ENCODE peak calls at places on chromosomes 11 and 22, in seven cellular contexts. One of them, this sample, is unnamed.

GRCh38 chr11:117618273-117618672 is 178.7 kb downstream of the DSCAML1 start:
- DNase-seq in GM20000: no peak
- DNase-seq in AG10803: no peak
- DNase-seq in thoracic aorta: no peak
- DNase-seq in kidney: no peak
- DNase-seq in neural crest cell: no peak
- DNase-seq in colonic mucosa: no peak
- DNase-seq in this sample: no peak

GRCh38 chr11:84780689-84781293 is 846.4 kb downstream of the DLG2 start:
- DNase-seq in GM20000: no peak
- DNase-seq in AG10803: peak; percentile 34
- DNase-seq in thoracic aorta: no peak
- DNase-seq in kidney: no peak
- DNase-seq in neural crest cell: no peak
- DNase-seq in colonic mucosa: no peak
- DNase-seq in this sample: no peak

GRCh38 chr11:75429902-75430691 is 2.9 kb downstream of the KLHL35 start:
- DNase-seq in GM20000: peak; percentile 89
- DNase-seq in AG10803: peak; percentile 69
- DNase-seq in thoracic aorta: no peak
- DNase-seq in kidney: peak; percentile 85
- DNase-seq in neural crest cell: peak; percentile 48
- DNase-seq in colonic mucosa: peak; percentile 62
- DNase-seq in this sample: no peak

GRCh38 chr11:8604078-8604723 is 10.2 kb upstream of the STK33 start:
- DNase-seq in GM20000: peak; percentile 66
- DNase-seq in AG10803: peak; percentile 100
- DNase-seq in thoracic aorta: peak; percentile 11
- DNase-seq in kidney: no peak
- DNase-seq in neural crest cell: peak; percentile 56
- DNase-seq in colonic mucosa: peak; percentile 69
- DNase-seq in this sample: no peak

GRCh38 chr11:45927332-45927683 is 4.9 kb downstream of the LARGE2 start:
- DNase-seq in GM20000: peak; percentile 5
- DNase-seq in AG10803: no peak
- DNase-seq in thoracic aorta: no peak
- DNase-seq in kidney: peak; percentile 66
- DNase-seq in neural crest cell: no peak
- DNase-seq in colonic mucosa: peak; percentile 16
- DNase-seq in this sample: no peak

GRCh38 chr11:111569476-111569875 is 29.0 kb downstream of the LAYN start:
- DNase-seq in GM20000: no peak
- DNase-seq in AG10803: peak; percentile 68
- DNase-seq in thoracic aorta: no peak
- DNase-seq in kidney: no peak
- DNase-seq in neural crest cell: no peak
- DNase-seq in colonic mucosa: no peak
- DNase-seq in this sample: no peak

GRCh38 chr22:19134874-19135273 is 3.8 kb downstream of the TSSK2 start:
- DNase-seq in GM20000: no peak
- DNase-seq in AG10803: no peak
- DNase-seq in thoracic aorta: no peak
- DNase-seq in kidney: no peak
- DNase-seq in neural crest cell: no peak
- DNase-seq in colonic mucosa: no peak
- DNase-seq in this sample: no peak

GRCh38 chr11:7846003-7846402 is 49.3 kb upstream of the OR5P2 start:
- DNase-seq in GM20000: no peak
- DNase-seq in AG10803: no peak
- DNase-seq in thoracic aorta: no peak
- DNase-seq in kidney: no peak
- DNase-seq in neural crest cell: no peak
- DNase-seq in colonic mucosa: no peak
- DNase-seq in this sample: no peak

GRCh38 chr11:64294665-64295289 is 3.7 kb downstream of the KCNK4 start:
- DNase-seq in GM20000: no peak
- DNase-seq in AG10803: peak; percentile 67
- DNase-seq in thoracic aorta: no peak
- DNase-seq in kidney: no peak
- DNase-seq in neural crest cell: no peak
- DNase-seq in colonic mucosa: no peak
- DNase-seq in this sample: no peak

GRCh38 chr11:33344611-33345010 is 87.4 kb downstream of the HIPK3 start:
- DNase-seq in GM20000: no peak
- DNase-seq in AG10803: peak; percentile 18
- DNase-seq in thoracic aorta: no peak
- DNase-seq in kidney: no peak
- DNase-seq in neural crest cell: no peak
- DNase-seq in colonic mucosa: no peak
- DNase-seq in this sample: no peak

GRCh38 chr22:40451230-40451629 is 80.8 kb downstream of the SGSM3 start:
- DNase-seq in GM20000: no peak
- DNase-seq in AG10803: peak; percentile 75
- DNase-seq in thoracic aorta: no peak
- DNase-seq in kidney: no peak
- DNase-seq in neural crest cell: no peak
- DNase-seq in colonic mucosa: no peak
- DNase-seq in this sample: no peak

GRCh38 chr11:101870510-101870909 is 44.3 kb upstream of the CEP126 start:
- DNase-seq in GM20000: no peak
- DNase-seq in AG10803: peak; percentile 60
- DNase-seq in thoracic aorta: no peak
- DNase-seq in kidney: no peak
- DNase-seq in neural crest cell: no peak
- DNase-seq in colonic mucosa: no peak
- DNase-seq in this sample: no peak

GRCh38 chr11:786235-787083 is 3.4 kb downstream of the CEND1 start:
- DNase-seq in GM20000: no peak
- DNase-seq in AG10803: no peak
- DNase-seq in thoracic aorta: no peak
- DNase-seq in kidney: no peak
- DNase-seq in neural crest cell: no peak
- DNase-seq in colonic mucosa: no peak
- DNase-seq in this sample: no peak

GRCh38 chr11:74680035-74680671 is 51.1 kb downstream of the CHRDL2 start:
- DNase-seq in GM20000: no peak
- DNase-seq in AG10803: no peak
- DNase-seq in thoracic aorta: no peak
- DNase-seq in kidney: peak; percentile 29
- DNase-seq in neural crest cell: no peak
- DNase-seq in colonic mucosa: no peak
- DNase-seq in this sample: no peak

GRCh38 chr11:36478700-36479329 is 31.3 kb downstream of the TRAF6 start:
- DNase-seq in GM20000: no peak
- DNase-seq in AG10803: peak; percentile 62
- DNase-seq in thoracic aorta: no peak
- DNase-seq in kidney: no peak
- DNase-seq in neural crest cell: peak; percentile 41
- DNase-seq in colonic mucosa: no peak
- DNase-seq in this sample: no peak

GRCh38 chr11:111285205-111286079 is 12.9 kb upstream of the POU2AF3 start:
- DNase-seq in GM20000: no peak
- DNase-seq in AG10803: no peak
- DNase-seq in thoracic aorta: no peak
- DNase-seq in kidney: no peak
- DNase-seq in neural crest cell: no peak
- DNase-seq in colonic mucosa: no peak
- DNase-seq in this sample: no peak

GRCh38 chr11:50044647-50045046 is 12.0 kb downstream of the OR4C45 start:
- DNase-seq in GM20000: no peak
- DNase-seq in AG10803: no peak
- DNase-seq in thoracic aorta: no peak
- DNase-seq in kidney: no peak
- DNase-seq in neural crest cell: no peak
- DNase-seq in colonic mucosa: no peak
- DNase-seq in this sample: no peak

GRCh38 chr11:17954395-17955252 is 58.2 kb downstream of the SERGEF start:
- DNase-seq in GM20000: no peak
- DNase-seq in AG10803: peak; percentile 20
- DNase-seq in thoracic aorta: no peak
- DNase-seq in kidney: no peak
- DNase-seq in neural crest cell: no peak
- DNase-seq in colonic mucosa: no peak
- DNase-seq in this sample: no peak

GRCh38 chr22:43289551-43289963 is 53.6 kb downstream of the SCUBE1 start:
- DNase-seq in GM20000: no peak
- DNase-seq in AG10803: peak; percentile 5
- DNase-seq in thoracic aorta: no peak
- DNase-seq in kidney: no peak
- DNase-seq in neural crest cell: no peak
- DNase-seq in colonic mucosa: no peak
- DNase-seq in this sample: no peak

GRCh38 chr11:3193373-3194015 is 25.1 kb downstream of the MRGPRG start:
- DNase-seq in GM20000: no peak
- DNase-seq in AG10803: no peak
- DNase-seq in thoracic aorta: no peak
- DNase-seq in kidney: no peak
- DNase-seq in neural crest cell: no peak
- DNase-seq in colonic mucosa: no peak
- DNase-seq in this sample: no peak

GRCh38 chr11:3197044-3197715 is 21.4 kb downstream of the MRGPRG start:
- DNase-seq in GM20000: no peak
- DNase-seq in AG10803: no peak
- DNase-seq in thoracic aorta: no peak
- DNase-seq in kidney: peak; percentile 62
- DNase-seq in neural crest cell: no peak
- DNase-seq in colonic mucosa: no peak
- DNase-seq in this sample: peak; percentile 90

GRCh38 chr11:3196161-3197043 is 22.2 kb downstream of the MRGPRG start:
- DNase-seq in GM20000: no peak
- DNase-seq in AG10803: no peak
- DNase-seq in thoracic aorta: no peak
- DNase-seq in kidney: peak; percentile 72
- DNase-seq in neural crest cell: no peak
- DNase-seq in colonic mucosa: no peak
- DNase-seq in this sample: no peak

GRCh38 chr11:3194016-3194816 is 24.4 kb downstream of the MRGPRG start:
- DNase-seq in GM20000: no peak
- DNase-seq in AG10803: no peak
- DNase-seq in thoracic aorta: no peak
- DNase-seq in kidney: no peak
- DNase-seq in neural crest cell: no peak
- DNase-seq in colonic mucosa: no peak
- DNase-seq in this sample: no peak

GRCh38 chr11:3195251-3196160 is 23.1 kb downstream of the MRGPRG start:
- DNase-seq in GM20000: no peak
- DNase-seq in AG10803: peak; percentile 15
- DNase-seq in thoracic aorta: no peak
- DNase-seq in kidney: no peak
- DNase-seq in neural crest cell: no peak
- DNase-seq in colonic mucosa: no peak
- DNase-seq in this sample: no peak
- TF ChIP-seq CTCF in GM20000: no peak
- TF ChIP-seq CTCF in AG10803: peak; percentile 60
- TF ChIP-seq CTCF in thoracic aorta: peak; percentile 31
- TF ChIP-seq CTCF in kidney: peak; percentile 22
- TF ChIP-seq CTCF in neural crest cell: peak; percentile 33
- TF ChIP-seq CTCF in colonic mucosa: peak; percentile 37
- TF ChIP-seq CTCF in this sample: peak; percentile 73

DNA sequence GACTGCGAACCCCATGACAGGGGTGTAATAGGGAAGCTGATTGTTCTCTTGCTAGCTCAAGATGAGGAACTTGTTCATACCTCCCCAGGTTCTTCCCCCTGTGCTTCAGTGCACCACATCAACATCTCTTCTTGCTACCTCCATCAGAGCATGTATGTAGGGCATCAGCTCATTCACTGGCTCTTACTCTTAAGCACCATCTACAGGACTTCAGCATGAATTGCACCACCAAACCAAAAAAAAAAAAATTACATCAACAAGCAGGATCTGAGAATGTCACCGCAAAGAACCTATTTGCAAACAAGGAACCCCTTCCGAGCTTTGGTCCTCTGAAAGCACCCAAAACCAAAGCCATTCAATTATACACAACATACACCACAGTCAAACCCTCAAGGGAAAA is 2226.5 kb upstream of the RAG2 start:
- DNase-seq in GM20000: no peak
- DNase-seq in AG10803: no peak
- DNase-seq in thoracic aorta: no peak
- DNase-seq in kidney: no peak
- DNase-seq in neural crest cell: no peak
- DNase-seq in colonic mucosa: no peak
- DNase-seq in this sample: no peak
- TF ChIP-seq CTCF in GM20000: no peak
- TF ChIP-seq CTCF in AG10803: no peak
- TF ChIP-seq CTCF in thoracic aorta: no peak
- TF ChIP-seq CTCF in kidney: no peak
- TF ChIP-seq CTCF in neural crest cell: peak; percentile 52
- TF ChIP-seq CTCF in colonic mucosa: no peak
- TF ChIP-seq CTCF in this sample: peak; percentile 62

GRCh38 chr22:28711820-28712777 is 29.5 kb downstream of the CHEK2 start:
- DNase-seq in GM20000: no peak
- DNase-seq in AG10803: peak; percentile 97
- DNase-seq in thoracic aorta: no peak
- DNase-seq in kidney: no peak
- DNase-seq in neural crest cell: no peak
- DNase-seq in colonic mucosa: no peak
- DNase-seq in this sample: no peak
- TF ChIP-seq CTCF in GM20000: no peak
- TF ChIP-seq CTCF in AG10803: peak; percentile 59
- TF ChIP-seq CTCF in thoracic aorta: no peak
- TF ChIP-seq CTCF in kidney: no peak
- TF ChIP-seq CTCF in neural crest cell: no peak
- TF ChIP-seq CTCF in colonic mucosa: no peak
- TF ChIP-seq CTCF in this sample: peak; percentile 52

GRCh38 chr11:48111941-48112340 is 104.7 kb upstream of the OR4B1 start:
- DNase-seq in GM20000: no peak
- DNase-seq in AG10803: no peak
- DNase-seq in thoracic aorta: no peak
- DNase-seq in kidney: no peak
- DNase-seq in neural crest cell: no peak
- DNase-seq in colonic mucosa: no peak
- DNase-seq in this sample: no peak

GRCh38 chr11:48122246-48122645 is 94.4 kb upstream of the OR4B1 start:
- DNase-seq in GM20000: no peak
- DNase-seq in AG10803: no peak
- DNase-seq in thoracic aorta: no peak
- DNase-seq in kidney: no peak
- DNase-seq in neural crest cell: no peak
- DNase-seq in colonic mucosa: no peak
- DNase-seq in this sample: no peak

GRCh38 chr11:48116437-48116836 is 100.2 kb upstream of the OR4B1 start:
- DNase-seq in GM20000: no peak
- DNase-seq in AG10803: no peak
- DNase-seq in thoracic aorta: no peak
- DNase-seq in kidney: no peak
- DNase-seq in neural crest cell: no peak
- DNase-seq in colonic mucosa: no peak
- DNase-seq in this sample: no peak

GRCh38 chr11:48114740-48115139 is 101.9 kb upstream of the OR4B1 start:
- DNase-seq in GM20000: no peak
- DNase-seq in AG10803: no peak
- DNase-seq in thoracic aorta: no peak
- DNase-seq in kidney: no peak
- DNase-seq in neural crest cell: no peak
- DNase-seq in colonic mucosa: no peak
- DNase-seq in this sample: no peak

DNA sequence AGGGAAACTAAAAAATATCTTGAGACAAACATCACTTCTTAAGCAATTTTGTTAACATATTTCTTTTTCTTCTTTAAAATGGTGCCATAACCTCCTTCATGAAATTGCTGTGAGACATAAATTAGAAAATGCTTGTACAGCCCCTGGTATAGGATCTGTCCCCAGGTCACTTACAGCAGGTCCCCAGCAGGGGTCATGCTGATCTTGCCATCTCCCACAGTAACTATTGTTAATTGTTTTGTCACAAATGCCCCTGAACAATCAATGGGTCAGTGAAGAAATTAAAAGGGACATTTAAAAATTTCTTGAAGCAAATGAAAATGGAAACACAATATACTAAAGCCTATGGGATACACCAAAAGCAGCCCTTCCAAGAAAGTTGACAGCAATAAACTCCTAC is 99.8 kb upstream of the OR4B1 start:
- DNase-seq in GM20000: no peak
- DNase-seq in AG10803: no peak
- DNase-seq in thoracic aorta: no peak
- DNase-seq in kidney: no peak
- DNase-seq in neural crest cell: no peak
- DNase-seq in colonic mucosa: no peak
- DNase-seq in this sample: no peak
- TF ChIP-seq CTCF in GM20000: peak; percentile 5
- TF ChIP-seq CTCF in AG10803: peak; percentile 53
- TF ChIP-seq CTCF in thoracic aorta: peak; percentile 18
- TF ChIP-seq CTCF in kidney: peak; percentile 26
- TF ChIP-seq CTCF in neural crest cell: peak; percentile 57
- TF ChIP-seq CTCF in colonic mucosa: peak; percentile 34
- TF ChIP-seq CTCF in this sample: peak; percentile 62